ENCODE peak calls at places on chromosomes 11 and 22, in five cellular contexts. One of them, this sample, is unnamed.

GRCh38 chr11:95849087-95849825 is 59.0 kb downstream of the CEP57 start:
- DNase-seq in H9: peak; percentile 35
- DNase-seq in substantia nigra: no peak
- DNase-seq in pancreas: no peak
- DNase-seq in bronchial epithelial cell: peak; percentile 77
- DNase-seq in this sample: peak; percentile 76

GRCh38 chr11:1559103-1559951 is 12.7 kb downstream of the DUSP8 start:
- DNase-seq in H9: peak; percentile 74
- DNase-seq in substantia nigra: peak; percentile 78
- DNase-seq in pancreas: peak; percentile 100
- DNase-seq in bronchial epithelial cell: peak; percentile 46
- DNase-seq in this sample: peak; percentile 96

GRCh38 chr22:23070418-23071162 is at the start of gene GNAZ:
- DNase-seq in bronchial epithelial cell: no peak
- DNase-seq in H9: peak; percentile 60
- DNase-seq in pancreas: peak; percentile 53
- DNase-seq in substantia nigra: no peak
- DNase-seq in this sample: no peak

GRCh38 chr11:125083312-125084056 is 20.4 kb downstream of the SLC37A2 start:
- DNase-seq in pancreas: no peak
- DNase-seq in substantia nigra: no peak
- DNase-seq in H9: no peak
- DNase-seq in bronchial epithelial cell: no peak
- DNase-seq in this sample: no peak

GRCh38 chr22:21984793-21985192 is 2.2 kb upstream of the TOP3B start:
- DNase-seq in H9: peak; percentile 83
- DNase-seq in bronchial epithelial cell: peak; percentile 18
- DNase-seq in substantia nigra: no peak
- DNase-seq in pancreas: no peak
- DNase-seq in this sample: peak; percentile 27

GRCh38 chr22:30969532-30970355 is 679 bp downstream of the TUG1 start:
- DNase-seq in H9: peak; percentile 32
- DNase-seq in bronchial epithelial cell: peak; percentile 25
- DNase-seq in substantia nigra: no peak
- DNase-seq in pancreas: no peak
- DNase-seq in this sample: peak; percentile 37

GRCh38 chr11:79335681-79336080 is 105.1 kb downstream of the TENM4 start:
- DNase-seq in bronchial epithelial cell: no peak
- DNase-seq in H9: no peak
- DNase-seq in pancreas: no peak
- DNase-seq in substantia nigra: no peak
- DNase-seq in this sample: no peak

GRCh38 chr22:39444937-39445465 is 11.8 kb upstream of the MGAT3 start:
- DNase-seq in bronchial epithelial cell: no peak
- DNase-seq in pancreas: no peak
- DNase-seq in substantia nigra: no peak
- DNase-seq in H9: no peak
- DNase-seq in this sample: no peak

GRCh38 chr11:83140691-83141455 is 16.1 kb upstream of the PCF11 start:
- DNase-seq in H9: no peak
- DNase-seq in bronchial epithelial cell: no peak
- DNase-seq in substantia nigra: no peak
- DNase-seq in pancreas: no peak
- DNase-seq in this sample: no peak

GRCh38 chr22:26259510-26259909 is 90.2 kb downstream of the SEZ6L start:
- DNase-seq in pancreas: no peak
- DNase-seq in H9: peak; percentile 70
- DNase-seq in substantia nigra: no peak
- DNase-seq in bronchial epithelial cell: peak; percentile 11
- DNase-seq in this sample: peak; percentile 47

GRCh38 chr22:27654536-27655445 is 146.8 kb downstream of the MN1 start:
- DNase-seq in bronchial epithelial cell: peak; percentile 31
- DNase-seq in substantia nigra: no peak
- DNase-seq in H9: peak; percentile 79
- DNase-seq in pancreas: no peak
- DNase-seq in this sample: peak; percentile 21

GRCh38 chr22:50439314-50440250 is 35.3 kb downstream of the SBF1 start:
- DNase-seq in substantia nigra: no peak
- DNase-seq in pancreas: peak; percentile 33
- DNase-seq in bronchial epithelial cell: no peak
- DNase-seq in H9: no peak
- DNase-seq in this sample: no peak

GRCh38 chr11:70531281-70532065 is 133.1 kb downstream of the CTTN start:
- DNase-seq in substantia nigra: no peak
- DNase-seq in pancreas: no peak
- DNase-seq in bronchial epithelial cell: no peak
- DNase-seq in H9: no peak
- DNase-seq in this sample: no peak

GRCh38 chr11:1208361-1209261 is 14.3 kb upstream of the MUC5B start:
- DNase-seq in pancreas: peak; percentile 20
- DNase-seq in H9: peak; percentile 19
- DNase-seq in bronchial epithelial cell: no peak
- DNase-seq in substantia nigra: no peak
- DNase-seq in this sample: no peak

GRCh38 chr22:24803064-24803542 is 2.9 kb upstream of the SGSM1 start:
- DNase-seq in H9: peak; percentile 91
- DNase-seq in pancreas: peak; percentile 65
- DNase-seq in substantia nigra: no peak
- DNase-seq in bronchial epithelial cell: peak; percentile 25
- DNase-seq in this sample: peak; percentile 54

GRCh38 chr22:33620085-33620484 is 300.2 kb downstream of the LARGE1 start:
- DNase-seq in substantia nigra: no peak
- DNase-seq in pancreas: no peak
- DNase-seq in bronchial epithelial cell: no peak
- DNase-seq in H9: no peak
- DNase-seq in this sample: no peak

GRCh38 chr22:30245181-30245984 is 1.2 kb downstream of the LIF start:
- DNase-seq in pancreas: no peak
- DNase-seq in substantia nigra: no peak
- DNase-seq in H9: peak; percentile 63
- DNase-seq in bronchial epithelial cell: no peak
- DNase-seq in this sample: no peak

GRCh38 chr22:19917389-19918138 is 24.0 kb upstream of the COMT start:
- DNase-seq in substantia nigra: no peak
- DNase-seq in bronchial epithelial cell: no peak
- DNase-seq in H9: no peak
- DNase-seq in pancreas: no peak
- DNase-seq in this sample: no peak

GRCh38 chr22:21719024-21719423 is 16.6 kb downstream of the YPEL1 start:
- DNase-seq in H9: no peak
- DNase-seq in bronchial epithelial cell: no peak
- DNase-seq in pancreas: no peak
- DNase-seq in substantia nigra: no peak
- DNase-seq in this sample: no peak

GRCh38 chr11:115433376-115433775 is 70.8 kb downstream of the CADM1 start:
- DNase-seq in substantia nigra: no peak
- DNase-seq in H9: no peak
- DNase-seq in bronchial epithelial cell: no peak
- DNase-seq in pancreas: no peak
- DNase-seq in this sample: no peak

GRCh38 chr11:59791639-59792038 is 18.9 kb downstream of the MRPL16 start:
- DNase-seq in pancreas: no peak
- DNase-seq in substantia nigra: no peak
- DNase-seq in bronchial epithelial cell: no peak
- DNase-seq in H9: no peak
- DNase-seq in this sample: no peak

GRCh38 chr11:131615611-131616010 is 245.2 kb downstream of the NTM start:
- DNase-seq in bronchial epithelial cell: no peak
- DNase-seq in H9: no peak
- DNase-seq in pancreas: no peak
- DNase-seq in substantia nigra: no peak
- DNase-seq in this sample: no peak

GRCh38 chr11:119471329-119471728 is 48.4 kb upstream of the THY1 start:
- DNase-seq in bronchial epithelial cell: no peak
- DNase-seq in pancreas: no peak
- DNase-seq in H9: peak; percentile 34
- DNase-seq in substantia nigra: no peak
- DNase-seq in this sample: no peak

GRCh38 chr22:19996694-19997384 is 19.8 kb downstream of the ARVCF start:
- DNase-seq in pancreas: peak; percentile 11
- DNase-seq in bronchial epithelial cell: no peak
- DNase-seq in H9: no peak
- DNase-seq in substantia nigra: no peak
- DNase-seq in this sample: no peak

GRCh38 chr11:7671347-7671746 is 2.0 kb downstream of the CYB5R2 start:
- DNase-seq in bronchial epithelial cell: peak; percentile 50
- DNase-seq in pancreas: no peak
- DNase-seq in substantia nigra: no peak
- DNase-seq in H9: no peak
- DNase-seq in this sample: no peak

GRCh38 chr11:75771646-75772410 is 3.2 kb downstream of the DGAT2 start:
- DNase-seq in H9: no peak
- DNase-seq in bronchial epithelial cell: peak; percentile 93
- DNase-seq in pancreas: no peak
- DNase-seq in substantia nigra: no peak
- DNase-seq in this sample: peak; percentile 94

GRCh38 chr22:35150163-35151107 is 84.5 kb downstream of the ISX start:
- DNase-seq in bronchial epithelial cell: peak; percentile 24
- DNase-seq in H9: peak; percentile 84
- DNase-seq in pancreas: peak; percentile 65
- DNase-seq in substantia nigra: no peak
- DNase-seq in this sample: peak; percentile 50

This sample was measured in MCF 10A.